ENCODE peak calls at places on chromosomes 5 and 9, in six cellular contexts. D is neural crest cell, F is GM12878, N is fibroblast of pulmonary artery, W is osteocyte, X is Calu3. O is an unnamed sample.

GRCh38 chr5:128163991-128164390 is 80.4 kb downstream of the SLC12A2 start:
- DNase-seq in D (no peak), F (no peak), N (peak), W (no peak), X (no peak), O (peak)

GRCh38 chr5:59923465-59923864 is 29.9 kb upstream of the PDE4D start:
- DNase-seq in D (no peak), F (no peak), N (peak), W (no peak), X (peak), O (peak)

GRCh38 chr9:35114113-35114847 is 1.4 kb downstream of the ATOSB start:
- DNase-seq in D (peak), F (no peak), N (peak), W (peak), X (peak), O (peak)

GRCh38 chr5:5492087-5492933 is 69.8 kb downstream of the ICE1 start:
- DNase-seq in D (no peak), F (peak), N (peak), W (no peak), X (peak), O (peak)

GRCh38 chr9:133953976-133954709 is 38.0 kb downstream of the VAV2 start:
- DNase-seq in D (no peak), F (peak), N (no peak), W (no peak), X (no peak), O (no peak)

GRCh38 chr5:102049517-102049916 is 246.6 kb downstream of the SLCO4C1 start:
- DNase-seq in D (no peak), F (no peak), N (no peak), W (no peak), X (no peak), O (no peak)

GRCh38 chr5:175103746-175104145 is 340.2 kb downstream of the DRD1 start:
- DNase-seq in D (no peak), F (no peak), N (no peak), W (no peak), X (no peak), O (no peak)

GRCh38 chr5:138951091-138951985 is 76.2 kb upstream of the LRRTM2 start:
- DNase-seq in D (no peak), F (no peak), N (no peak), W (no peak), X (no peak), O (no peak)

GRCh38 chr5:142597546-142598337 is 88.1 kb downstream of the FGF1 start:
- DNase-seq in D (no peak), F (no peak), N (peak), W (no peak), X (peak), O (peak)

GRCh38 chr5:139592289-139592688 is 31.1 kb downstream of the UBE2D2 start:
- DNase-seq in D (no peak), F (no peak), N (no peak), W (no peak), X (no peak), O (no peak)

GRCh38 chr5:175325681-175326080 is 118.3 kb downstream of the DRD1 start:
- DNase-seq in D (no peak), F (no peak), N (no peak), W (no peak), X (no peak), O (no peak)

GRCh38 chr9:19804431-19804830 is 15.6 kb upstream of the SLC24A2 start:
- DNase-seq in D (no peak), F (no peak), N (no peak), W (no peak), X (no peak), O (no peak)

GRCh38 chr9:129910628-129911567 is 75.6 kb downstream of the USP20 start:
- DNase-seq in D (no peak), F (no peak), N (peak), W (no peak), X (peak), O (peak)

GRCh38 chr5:1908931-1909330 is 26.2 kb upstream of the IRX4 start:
- DNase-seq in D (no peak), F (no peak), N (no peak), W (no peak), X (no peak), O (no peak)

GRCh38 chr5:148297695-148298094 is 14.5 kb upstream of the SPINK7 start:
- DNase-seq in D (no peak), F (no peak), N (no peak), W (no peak), X (no peak), O (no peak)

GRCh38 chr5:149114403-149115312 is 26.6 kb upstream of the ABLIM3 start:
- DNase-seq in D (peak), F (no peak), N (peak), W (no peak), X (peak), O (peak)

GRCh38 chr9:86700601-86701000 is 246.7 kb downstream of the GAS1 start:
- DNase-seq in D (no peak), F (no peak), N (peak), W (no peak), X (no peak), O (no peak)

GRCh38 chr5:1113805-1114586 is 2.1 kb upstream of the SLC12A7 start:
- DNase-seq in D (no peak), F (no peak), N (no peak), W (no peak), X (no peak), O (no peak)

GRCh38 chr5:131222731-131223130 is 41.1 kb upstream of the CDC42SE2 start:
- DNase-seq in D (no peak), F (no peak), N (no peak), W (no peak), X (no peak), O (no peak)

GRCh38 chr9:37255187-37255586 is 134.8 kb downstream of the ZCCHC7 start:
- DNase-seq in D (no peak), F (no peak), N (no peak), W (no peak), X (no peak), O (no peak)

GRCh38 chr5:172713113-172713808 is 57.7 kb downstream of the DUSP1 start:
- DNase-seq in D (peak), F (no peak), N (peak), W (peak), X (peak), O (no peak)

DNA sequence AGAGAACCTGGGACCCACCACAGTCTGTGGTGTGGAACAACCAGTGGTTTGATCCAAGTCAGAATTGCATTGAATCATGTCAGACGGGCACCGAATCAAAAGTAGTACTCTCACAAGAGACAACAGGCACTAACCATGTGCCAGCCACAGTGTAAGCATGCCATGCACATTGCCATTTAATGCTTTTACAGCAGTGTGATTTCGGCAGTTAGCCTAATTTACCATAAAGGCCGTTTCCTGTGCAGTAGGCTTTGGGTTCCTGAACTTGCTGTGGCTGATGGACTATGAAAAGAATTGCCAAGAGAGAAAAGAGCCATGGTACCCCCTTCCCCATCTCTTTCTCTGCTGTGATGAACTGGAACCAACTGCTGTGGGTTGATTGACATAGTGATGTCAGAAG is 540.6 kb downstream of the EBF1 start:
- DNase-seq in D (no peak), F (peak), N (no peak), W (no peak), X (no peak), O (no peak)
- TF ChIP-seq CTCF in D (no peak), F (no peak), N (no peak), W (no peak), X (no peak), O (no peak)

DNA sequence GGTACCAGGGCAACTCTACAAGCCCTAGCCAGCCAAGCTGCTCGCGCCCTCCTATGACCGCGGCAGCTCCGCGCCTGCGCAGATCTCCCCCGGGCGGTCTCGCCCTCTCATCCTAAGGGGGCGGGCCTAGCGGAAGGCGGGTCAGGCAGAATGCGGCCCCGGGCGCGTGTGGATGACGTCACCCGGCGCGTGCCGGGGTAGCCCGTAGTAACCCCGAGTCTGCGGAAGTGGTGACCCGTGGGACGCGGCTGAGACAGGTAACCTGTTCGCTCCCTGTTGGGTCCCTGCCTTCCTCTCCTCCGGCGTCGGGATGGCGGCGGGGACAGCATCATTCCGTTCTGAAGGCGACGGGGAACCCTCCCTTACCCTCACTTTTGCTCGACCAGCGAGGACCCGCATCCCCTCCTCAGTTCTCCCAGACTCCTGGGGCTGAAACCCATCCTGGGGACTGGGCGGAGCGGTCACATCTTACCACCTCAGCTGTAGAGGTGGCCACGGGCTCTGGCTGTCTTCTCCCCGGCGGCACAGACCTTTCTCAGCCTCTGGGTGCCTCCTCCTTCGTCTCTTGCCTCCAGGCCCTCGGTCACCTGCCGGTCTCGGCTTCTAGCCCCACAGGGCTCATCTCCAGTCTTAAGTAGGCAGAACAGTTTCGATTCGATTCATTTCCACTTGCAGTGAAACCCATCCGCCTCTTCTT is at the start of gene AOPEP:
- DNase-seq in D (peak), F (peak), N (peak), W (peak), X (peak), O (peak)
- TF ChIP-seq CTCF in D (no peak), F (no peak), N (no peak), W (no peak), X (no peak), O (no peak)

GRCh38 chr5:51468196-51468595 is 84.9 kb downstream of the ISL1 start:
- DNase-seq in D (no peak), F (no peak), N (peak), W (no peak), X (no peak), O (peak)
- TF ChIP-seq CTCF in D (no peak), F (no peak), N (no peak), W (no peak), X (no peak), O (peak)

GRCh38 chr5:109844148-109844547 is 154.4 kb downstream of the MAN2A1 start:
- DNase-seq in D (no peak), F (no peak), N (no peak), W (no peak), X (peak), O (no peak)
- TF ChIP-seq CTCF in D (peak), F (peak), N (peak), W (peak), X (no peak), O (peak)

GRCh38 chr5:30804739-30805313 is 388.7 kb upstream of the CDH6 start:
- DNase-seq in D (no peak), F (no peak), N (peak), W (no peak), X (no peak), O (no peak)
- TF ChIP-seq CTCF in D (peak), F (no peak), N (peak), W (peak), X (no peak), O (no peak)

DNA sequence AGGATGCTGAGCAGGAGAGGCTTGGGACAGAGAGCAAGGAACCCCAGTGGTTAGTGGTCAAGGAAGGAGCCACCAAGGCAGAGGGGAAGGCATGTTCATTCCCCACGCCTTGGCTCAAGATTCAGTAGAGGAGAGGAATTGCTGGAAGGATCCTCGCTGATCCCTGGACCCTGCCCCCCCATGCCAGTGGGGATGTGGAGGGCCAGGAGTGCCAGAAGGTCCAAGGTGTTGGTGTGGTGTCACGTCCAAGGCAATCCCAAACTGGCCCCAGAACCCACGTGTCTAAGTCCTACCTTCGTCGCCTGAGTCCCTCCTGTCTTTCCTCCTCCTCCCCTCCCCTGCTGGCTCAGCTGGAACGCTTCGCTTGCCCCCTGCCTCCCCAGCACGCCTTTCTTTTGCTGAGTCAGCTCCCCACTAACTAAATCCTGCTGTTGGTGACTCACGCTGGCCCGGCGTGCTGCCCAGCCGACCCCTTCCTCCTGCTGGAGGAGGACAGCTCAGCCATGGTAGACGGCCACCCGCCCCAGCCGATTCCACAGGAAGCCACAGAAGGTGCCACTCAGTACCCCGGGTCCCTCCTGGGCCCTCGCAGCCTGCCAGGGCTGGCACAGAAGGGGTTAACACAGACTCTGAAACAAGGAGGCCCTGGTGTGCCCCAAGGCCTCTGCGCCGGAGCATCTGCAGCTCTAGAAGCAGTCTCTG is 37.6 kb upstream of the ORM1 start:
- DNase-seq in D (no peak), F (no peak), N (peak), W (peak), X (no peak), O (peak)
- TF ChIP-seq CTCF in D (no peak), F (no peak), N (peak), W (peak), X (no peak), O (peak)

GRCh38 chr5:73783823-73784222 is 157.8 kb downstream of the ARHGEF28 start:
- DNase-seq in D (no peak), F (no peak), N (peak), W (no peak), X (no peak), O (peak)
- TF ChIP-seq CTCF in D (peak), F (peak), N (peak), W (peak), X (no peak), O (peak)

GRCh38 chr5:167029488-167029887 is 1262.0 kb upstream of the WWC1 start:
- DNase-seq in D (no peak), F (no peak), N (no peak), W (no peak), X (peak), O (no peak)

GRCh38 chr5:167036585-167036984 is 1254.9 kb upstream of the WWC1 start:
- DNase-seq in D (no peak), F (no peak), N (no peak), W (no peak), X (no peak), O (no peak)

GRCh38 chr5:167030500-167031120 is 1260.8 kb upstream of the WWC1 start:
- DNase-seq in D (peak), F (no peak), N (no peak), W (no peak), X (peak), O (no peak)
- TF ChIP-seq CTCF in D (peak), F (no peak), N (peak), W (peak), X (peak), O (peak)